ENCODE peak calls at places on chromosomes 5 and 9, in four cellular contexts. One of them, this sample, is unnamed.

GRCh38 chr9:113622038-113622437 is 158.5 kb downstream of the RGS3 start:
- DNase-seq in kidney glomerular epithelial cell: no peak
- DNase-seq in glutamatergic neuron: no peak
- DNase-seq in WERI-Rb-1: no peak
- DNase-seq in this sample: no peak

GRCh38 chr5:33340195-33340594 is 100.6 kb upstream of the TARS1 start:
- DNase-seq in kidney glomerular epithelial cell: no peak
- DNase-seq in glutamatergic neuron: no peak
- DNase-seq in WERI-Rb-1: no peak
- DNase-seq in this sample: no peak

GRCh38 chr9:124812401-124813016 is 35.6 kb downstream of the OLFML2A start:
- DNase-seq in glutamatergic neuron: no peak
- DNase-seq in kidney glomerular epithelial cell: peak
- DNase-seq in WERI-Rb-1: peak
- DNase-seq in this sample: no peak

GRCh38 chr9:33867747-33868429 is 50.9 kb downstream of the UBE2R2 start:
- DNase-seq in glutamatergic neuron: no peak
- DNase-seq in WERI-Rb-1: no peak
- DNase-seq in kidney glomerular epithelial cell: no peak
- DNase-seq in this sample: no peak

GRCh38 chr9:98121096-98121495 is 2.1 kb upstream of the TRIM14 start:
- DNase-seq in kidney glomerular epithelial cell: peak
- DNase-seq in glutamatergic neuron: no peak
- DNase-seq in WERI-Rb-1: no peak
- DNase-seq in this sample: no peak

GRCh38 chr5:56003179-56003578 is 8.4 kb upstream of the IL6ST start:
- DNase-seq in kidney glomerular epithelial cell: peak
- DNase-seq in WERI-Rb-1: peak
- DNase-seq in glutamatergic neuron: no peak
- DNase-seq in this sample: no peak

GRCh38 chr5:170475269-170476000 is 28.4 kb upstream of the KCNIP1 start:
- DNase-seq in glutamatergic neuron: no peak
- DNase-seq in kidney glomerular epithelial cell: no peak
- DNase-seq in WERI-Rb-1: no peak
- DNase-seq in this sample: no peak

GRCh38 chr5:122093861-122094650 is 16.0 kb upstream of the LOX start:
- DNase-seq in glutamatergic neuron: no peak
- DNase-seq in WERI-Rb-1: no peak
- DNase-seq in kidney glomerular epithelial cell: no peak
- DNase-seq in this sample: no peak